ENCODE peak calls at places on chromosome 1, in ten cellular contexts. M is epithelial cell of esophagus; W is CD8-positive, alpha-beta T cell; Y is skeletal muscle cell; G is HCT116; S is HFF-Myc; U is heart left ventricle; Z is thoracic aorta; H is psoas muscle; L is fibroblast of pulmonary artery. X is an unnamed sample.

GRCh38 chr1:25958475-25958874 is 39.4 kb downstream of the PAFAH2 start:
- DNase-seq in M (peak), W (no peak), Y (peak), G (no peak), S (peak), U (no peak), Z (no peak), H (no peak), L (peak), X (peak)

GRCh38 chr1:151325646-151326429 is 1.4 kb downstream of the PI4KB start:
- DNase-seq in M (peak), W (no peak), Y (no peak), G (no peak), S (no peak), U (no peak), Z (no peak), H (no peak), L (no peak), X (peak)

GRCh38 chr1:223503348-223503747 is 110.1 kb downstream of the CCDC185 start:
- DNase-seq in M (peak), W (no peak), Y (no peak), G (no peak), S (no peak), U (no peak), Z (no peak), H (no peak), L (no peak), X (no peak)

GRCh38 chr1:6601865-6602668 is 602 bp downstream of the KLHL21 start:
- DNase-seq in M (peak), W (peak), Y (no peak), G (no peak), S (no peak), U (peak), Z (no peak), H (peak), L (no peak), X (peak)

GRCh38 chr1:223180803-223181321 is 37.8 kb upstream of the TLR5 start:
- DNase-seq in M (peak), W (no peak), Y (no peak), G (no peak), S (no peak), U (no peak), Z (no peak), H (no peak), L (peak), X (peak)

GRCh38 chr1:227778401-227778947 is 37.0 kb upstream of the PRSS38 start:
- DNase-seq in M (no peak), W (peak), Y (no peak), G (no peak), S (no peak), U (no peak), Z (no peak), H (peak), L (peak), X (no peak)

GRCh38 chr1:232239557-232240468 is 390.1 kb downstream of the SIPA1L2 start:
- DNase-seq in M (no peak), W (no peak), Y (no peak), G (no peak), S (no peak), U (no peak), Z (no peak), H (no peak), L (no peak), X (no peak)

GRCh38 chr1:247448107-247448778 is 9.7 kb downstream of the OR2B11 start:
- DNase-seq in M (peak), W (peak), Y (peak), G (no peak), S (peak), U (peak), Z (no peak), H (peak), L (peak), X (peak)

GRCh38 chr1:6935379-6936307 is 150.4 kb downstream of the CAMTA1 start:
- DNase-seq in M (no peak), W (no peak), Y (no peak), G (no peak), S (no peak), U (no peak), Z (no peak), H (no peak), L (no peak), X (no peak)

GRCh38 chr1:29458737-29459550 is 222.6 kb downstream of the PTPRU start:
- DNase-seq in M (no peak), W (no peak), Y (no peak), G (no peak), S (no peak), U (no peak), Z (no peak), H (no peak), L (no peak), X (no peak)

GRCh38 chr1:180863158-180863775 is 49.4 kb upstream of the KIAA1614 start:
- DNase-seq in M (peak), W (no peak), Y (no peak), G (peak), S (peak), U (no peak), Z (no peak), H (no peak), L (peak), X (peak)

GRCh38 chr1:233523047-233523446 is 90.9 kb upstream of the KCNK1 start:
- DNase-seq in M (no peak), W (no peak), Y (no peak), G (no peak), S (no peak), U (no peak), Z (no peak), H (no peak), L (no peak), X (no peak)

GRCh38 chr1:25727026-25727818 is 72.8 kb upstream of the SELENON start:
- DNase-seq in M (no peak), W (no peak), Y (no peak), G (no peak), S (no peak), U (no peak), Z (no peak), H (no peak), L (no peak), X (no peak)

GRCh38 chr1:45545019-45545493 is 5.6 kb upstream of the AKR1A1 start:
- DNase-seq in M (peak), W (no peak), Y (no peak), G (no peak), S (no peak), U (no peak), Z (no peak), H (no peak), L (no peak), X (peak)

GRCh38 chr1:58290685-58291372 is 255.7 kb downstream of the OMA1 start:
- DNase-seq in M (peak), W (no peak), Y (peak), G (no peak), S (peak), U (no peak), Z (no peak), H (no peak), L (peak), X (peak)

GRCh38 chr1:163267962-163268361 is 53.8 kb upstream of the NUF2 start:
- DNase-seq in M (no peak), W (no peak), Y (no peak), G (no peak), S (no peak), U (no peak), Z (no peak), H (no peak), L (no peak), X (no peak)

GRCh38 chr1:52288286-52288685 is 77.7 kb downstream of the CC2D1B start:
- DNase-seq in M (peak), W (no peak), Y (peak), G (peak), S (no peak), U (no peak), Z (no peak), H (no peak), L (peak), X (peak)

GRCh38 chr1:209869242-209870149 is 41.7 kb downstream of the UTP25 start:
- DNase-seq in M (no peak), W (no peak), Y (no peak), G (no peak), S (no peak), U (no peak), Z (no peak), H (no peak), L (no peak), X (no peak)

GRCh38 chr1:43042773-43043470 is 84.3 kb upstream of the SLC2A1 start:
- DNase-seq in M (no peak), W (no peak), Y (no peak), G (no peak), S (no peak), U (no peak), Z (no peak), H (no peak), L (no peak), X (no peak)

GRCh38 chr1:186617860-186618780 is 62.1 kb downstream of the PTGS2 start:
- DNase-seq in M (peak), W (peak), Y (peak), G (no peak), S (no peak), U (peak), Z (peak), H (peak), L (peak), X (peak)

GRCh38 chr1:37486680-37487618 is 12.6 kb downstream of the ZC3H12A start:
- DNase-seq in M (peak), W (peak), Y (no peak), G (peak), S (no peak), U (peak), Z (no peak), H (peak), L (peak), X (peak)

GRCh38 chr1:66354311-66354922 is 179.5 kb upstream of the SGIP1 start:
- DNase-seq in M (no peak), W (no peak), Y (no peak), G (no peak), S (no peak), U (no peak), Z (no peak), H (no peak), L (peak), X (no peak)

DNA sequence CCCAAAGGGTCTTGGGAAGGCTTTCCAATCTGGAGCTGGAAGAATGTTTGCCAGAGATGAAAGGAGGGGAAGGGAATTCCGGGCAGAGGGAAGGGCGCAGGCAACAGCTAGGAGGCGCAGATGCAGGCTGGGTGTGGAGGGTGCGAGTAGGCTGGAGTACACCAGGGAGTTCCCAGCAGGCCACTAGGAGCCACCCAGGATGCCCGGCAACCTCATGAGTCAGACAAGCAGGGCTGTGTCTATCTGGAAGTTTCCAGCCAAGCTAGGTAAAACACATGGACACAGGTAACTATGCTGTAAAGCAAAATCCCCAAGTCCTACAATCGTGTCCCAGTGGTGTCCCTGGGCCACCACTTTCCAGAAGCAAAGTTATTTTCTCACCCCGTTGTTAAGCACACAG is 998 bp upstream of the NBL1 start:
- DNase-seq in M (peak), W (no peak), Y (no peak), G (peak), S (no peak), U (no peak), Z (no peak), H (no peak), L (no peak), X (peak)
- H3K4me3 ChIP-seq in M (peak), W (peak), Y (no peak), G (peak), S (peak), U (peak), Z (peak), H (peak), L (peak), X (peak)

DNA sequence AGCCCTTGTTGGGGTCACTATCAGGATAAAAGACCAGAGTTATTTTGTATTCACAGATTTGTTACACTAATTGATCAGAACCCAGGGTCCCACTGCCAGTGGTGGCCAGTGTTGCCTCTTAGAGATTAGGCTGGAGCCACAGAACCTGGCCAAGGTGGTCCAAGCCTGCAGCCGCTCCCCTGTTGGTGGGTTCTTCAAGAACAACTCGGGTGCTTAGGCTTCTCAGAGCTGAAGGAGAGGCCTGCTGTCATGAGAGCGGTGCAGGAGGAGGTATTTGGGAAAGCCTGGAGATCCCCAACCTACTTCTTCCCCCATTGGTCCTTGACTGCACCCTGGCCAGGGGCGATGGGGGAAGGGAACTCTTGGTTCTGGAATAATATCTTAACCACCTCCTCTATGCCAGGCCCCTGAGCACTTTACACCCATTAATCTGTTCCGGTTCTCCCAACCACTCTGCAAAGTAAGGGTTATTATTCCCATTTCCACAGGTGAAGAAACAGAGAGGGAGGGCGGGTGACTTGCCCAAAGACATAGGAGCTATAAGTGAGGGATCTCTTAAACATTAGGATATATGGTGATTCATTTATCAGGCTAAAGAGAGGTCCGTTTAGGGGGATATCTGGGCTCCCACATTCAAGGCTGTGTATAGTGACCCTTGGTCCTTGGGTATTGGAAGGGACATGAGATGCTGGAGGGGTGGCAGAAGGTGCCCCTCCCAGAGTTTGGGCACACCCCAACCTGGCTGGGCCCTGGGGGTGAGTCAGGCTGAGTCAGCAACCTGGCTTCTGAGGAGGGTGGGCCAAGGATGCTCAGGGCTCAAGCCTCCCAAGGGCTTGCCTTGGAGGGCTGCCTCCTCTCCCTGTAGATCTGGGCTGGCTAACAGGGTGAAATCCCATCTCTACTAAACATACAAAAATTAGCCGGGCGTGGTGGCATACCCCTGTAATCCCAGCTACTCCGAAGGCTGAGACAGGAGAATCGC is 5.1 kb downstream of the TRNP1 start:
- DNase-seq in M (peak), W (no peak), Y (no peak), G (no peak), S (no peak), U (no peak), Z (no peak), H (no peak), L (no peak), X (peak)
- H3K4me3 ChIP-seq in M (peak), W (no peak), Y (peak), G (peak), S (peak), U (no peak), Z (peak), H (no peak), L (no peak), X (no peak)

DNA sequence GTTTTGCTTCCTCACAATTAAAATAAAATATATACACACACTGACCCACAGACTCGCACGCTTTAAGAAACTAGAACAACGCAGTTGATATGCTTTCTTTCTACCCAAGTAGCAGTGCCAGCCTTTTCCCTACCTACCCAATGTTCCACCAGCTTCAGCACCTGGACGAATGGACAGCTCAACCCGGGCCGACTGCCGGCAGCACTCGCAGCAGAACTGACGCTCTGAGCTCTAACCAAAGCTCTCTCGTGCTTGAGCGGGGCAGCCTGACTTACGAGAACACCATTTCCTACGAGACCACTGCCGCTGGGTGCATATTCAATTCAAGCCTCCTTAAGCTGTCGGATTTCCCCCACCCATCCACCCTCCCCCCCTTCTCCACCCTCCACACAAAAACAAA is 127.4 kb upstream of the DPYD start:
- DNase-seq in M (peak), W (peak), Y (peak), G (no peak), S (peak), U (peak), Z (no peak), H (peak), L (peak), X (peak)
- H3K4me3 ChIP-seq in M (no peak), W (no peak), Y (peak), G (no peak), S (peak), U (no peak), Z (peak), H (no peak), L (peak), X (no peak)

DNA sequence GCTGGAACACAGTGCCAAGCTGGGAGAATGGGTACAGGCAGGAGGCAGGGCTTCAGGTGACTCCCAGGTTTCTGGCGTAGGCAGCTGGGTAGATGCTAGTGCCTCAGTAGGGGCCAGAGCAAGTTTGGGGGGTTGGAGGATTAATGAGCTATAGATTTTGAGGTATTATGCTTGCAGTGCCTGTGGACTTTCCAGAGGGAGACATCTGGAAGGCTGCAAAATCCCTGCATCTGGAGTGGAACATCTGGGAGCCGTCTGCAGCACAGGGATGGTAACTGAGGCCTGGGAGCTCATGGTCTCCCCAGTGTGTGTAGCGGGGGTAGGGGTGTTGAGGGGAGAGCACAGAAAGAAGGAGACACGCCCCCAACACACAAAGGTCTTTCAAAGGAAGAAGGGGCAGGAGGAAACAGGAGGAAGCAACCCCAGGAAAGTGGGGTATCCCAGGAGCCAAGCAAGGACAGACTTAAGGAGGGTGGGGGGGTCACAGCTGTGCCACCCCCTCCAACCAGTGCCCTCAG is 2.2 kb upstream of the PDZK1IP1 start:
- DNase-seq in M (no peak), W (no peak), Y (no peak), G (no peak), S (no peak), U (no peak), Z (no peak), H (no peak), L (no peak), X (no peak)
- H3K4me3 ChIP-seq in M (no peak), W (no peak), Y (no peak), G (no peak), S (no peak), U (no peak), Z (no peak), H (no peak), L (no peak), X (no peak)

GRCh38 chr1:39573097-39573465 is 3.5 kb downstream of the PABPC4 start:
- DNase-seq in M (no peak), W (no peak), Y (no peak), G (no peak), S (no peak), U (no peak), Z (no peak), H (no peak), L (no peak), X (no peak)
- H3K4me3 ChIP-seq in M (peak), W (no peak), Y (peak), G (no peak), S (peak), U (peak), Z (peak), H (peak), L (peak), X (no peak)

GRCh38 chr1:153306303-153307220 is 6.2 kb downstream of the PGLYRP3 start:
- DNase-seq in M (no peak), W (no peak), Y (no peak), G (no peak), S (no peak), U (no peak), Z (no peak), H (no peak), L (no peak), X (no peak)
- H3K4me3 ChIP-seq in M (no peak), W (no peak), Y (no peak), G (no peak), S (no peak), U (no peak), Z (no peak), H (no peak), L (no peak), X (no peak)

GRCh38 chr1:166544561-166544960 is 294.7 kb upstream of the POGK start:
- DNase-seq in M (no peak), W (no peak), Y (no peak), G (no peak), S (no peak), U (no peak), Z (no peak), H (no peak), L (no peak), X (no peak)

GRCh38 chr1:166538646-166539045 is 300.6 kb upstream of the POGK start:
- DNase-seq in M (no peak), W (no peak), Y (no peak), G (no peak), S (no peak), U (no peak), Z (no peak), H (no peak), L (no peak), X (no peak)

GRCh38 chr1:166544036-166544435 is 295.2 kb upstream of the POGK start:
- DNase-seq in M (no peak), W (no peak), Y (no peak), G (no peak), S (no peak), U (no peak), Z (no peak), H (no peak), L (no peak), X (no peak)
- H3K4me3 ChIP-seq in M (no peak), W (no peak), Y (no peak), G (no peak), S (no peak), U (no peak), Z (no peak), H (no peak), L (no peak), X (no peak)

GRCh38 chr1:3073520-3074296 is 4.7 kb downstream of the PRDM16 start:
- DNase-seq in M (no peak), W (no peak), Y (no peak), G (no peak), S (no peak), U (peak), Z (no peak), H (no peak), L (no peak), X (no peak)
- H3K4me3 ChIP-seq in M (no peak), W (no peak), Y (no peak), G (no peak), S (no peak), U (peak), Z (peak), H (no peak), L (no peak), X (peak)

GRCh38 chr1:110668523-110668922 is 6.2 kb downstream of the KCNA3 start:
- DNase-seq in M (no peak), W (no peak), Y (no peak), G (no peak), S (no peak), U (no peak), Z (no peak), H (no peak), L (no peak), X (no peak)
- H3K4me3 ChIP-seq in M (no peak), W (peak), Y (no peak), G (no peak), S (no peak), U (no peak), Z (no peak), H (no peak), L (no peak), X (no peak)

X was measured in bronchial epithelial cell.